ENCODE peak calls at places on chromosome 11, in eight cellular contexts. I is IMR-90, H is A549, J is uterus, C is transverse colon, P is HCT116, V is Peyer's patch, U is stomach. R is an unnamed sample.

GRCh38 chr11:64223001-64223651 is 2.9 kb downstream of the TRPT1 start:
- DNase-seq in J (no peak), I (no peak), C (no peak), P (no peak), U (no peak), V (no peak), H (no peak), R (no peak)

GRCh38 chr11:134412508-134413333 is 679 bp upstream of the B3GAT1 start:
- DNase-seq in P (no peak), H (no peak), V (no peak), I (no peak), U (peak), J (no peak), C (peak), R (peak)

GRCh38 chr11:19374189-19374588 is 133.4 kb upstream of the E2F8 start:
- DNase-seq in P (no peak), J (no peak), V (no peak), U (no peak), I (peak), H (peak), C (no peak), R (peak)

GRCh38 chr11:12017243-12017678 is 8.8 kb upstream of the DKK3 start:
- DNase-seq in H (no peak), C (no peak), U (no peak), P (no peak), J (no peak), I (peak), V (no peak), R (no peak)

GRCh38 chr11:1230121-1230455 is 7.2 kb downstream of the MUC5B start:
- DNase-seq in J (no peak), P (no peak), C (no peak), H (no peak), I (no peak), U (no peak), V (no peak), R (no peak)

GRCh38 chr11:13205446-13205845 is 72.1 kb upstream of the BMAL1 start:
- DNase-seq in P (no peak), C (no peak), H (no peak), U (no peak), I (peak), J (no peak), V (no peak), R (no peak)

GRCh38 chr11:130070829-130071205 is 1.1 kb downstream of the APLP2 start:
- DNase-seq in V (peak), C (peak), P (no peak), U (no peak), I (peak), H (peak), J (no peak), R (no peak)

GRCh38 chr11:10309163-10310093 is 4.6 kb downstream of the ADM start:
- DNase-seq in J (peak), U (peak), I (peak), C (peak), H (peak), V (peak), P (peak), R (no peak)

GRCh38 chr11:26950260-26950719 is 43.6 kb upstream of the FIBIN start:
- DNase-seq in C (peak), P (no peak), J (no peak), U (peak), H (no peak), V (no peak), I (peak), R (no peak)

GRCh38 chr11:108121274-108122155 is at the start of gene ACAT1:
- DNase-seq in I (peak), V (peak), U (peak), H (peak), C (peak), J (peak), P (peak), R (peak)
- TF ChIP-seq POLR2A in I (peak), V (peak), U (peak), H (peak), C (peak), J (peak), P (peak), R (peak)

DNA sequence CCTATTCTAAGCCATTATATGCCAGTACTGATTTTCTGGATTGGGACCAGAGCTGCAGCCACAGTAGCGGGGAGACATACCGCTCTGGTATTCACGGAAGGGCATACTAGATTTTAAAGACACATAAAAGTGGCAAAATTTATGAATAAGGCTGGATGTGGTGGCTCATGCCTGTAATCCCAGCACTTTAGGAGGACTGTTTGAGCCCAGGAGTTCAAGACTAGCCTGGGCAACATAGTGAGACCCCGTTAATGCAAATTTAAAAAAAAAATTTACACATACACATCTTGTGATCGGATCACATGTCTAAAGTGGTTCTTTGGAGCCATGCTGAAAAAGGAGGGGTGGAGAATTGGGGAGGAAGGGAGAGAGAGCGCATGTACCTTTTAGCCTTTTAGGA is 9.0 kb downstream of the RPL27A start:
- DNase-seq in J (no peak), V (no peak), P (no peak), C (no peak), H (no peak), U (no peak), I (no peak), R (no peak)
- TF ChIP-seq POLR2A in J (no peak), V (no peak), P (no peak), C (no peak), H (no peak), U (no peak), I (peak), R (no peak)

DNA sequence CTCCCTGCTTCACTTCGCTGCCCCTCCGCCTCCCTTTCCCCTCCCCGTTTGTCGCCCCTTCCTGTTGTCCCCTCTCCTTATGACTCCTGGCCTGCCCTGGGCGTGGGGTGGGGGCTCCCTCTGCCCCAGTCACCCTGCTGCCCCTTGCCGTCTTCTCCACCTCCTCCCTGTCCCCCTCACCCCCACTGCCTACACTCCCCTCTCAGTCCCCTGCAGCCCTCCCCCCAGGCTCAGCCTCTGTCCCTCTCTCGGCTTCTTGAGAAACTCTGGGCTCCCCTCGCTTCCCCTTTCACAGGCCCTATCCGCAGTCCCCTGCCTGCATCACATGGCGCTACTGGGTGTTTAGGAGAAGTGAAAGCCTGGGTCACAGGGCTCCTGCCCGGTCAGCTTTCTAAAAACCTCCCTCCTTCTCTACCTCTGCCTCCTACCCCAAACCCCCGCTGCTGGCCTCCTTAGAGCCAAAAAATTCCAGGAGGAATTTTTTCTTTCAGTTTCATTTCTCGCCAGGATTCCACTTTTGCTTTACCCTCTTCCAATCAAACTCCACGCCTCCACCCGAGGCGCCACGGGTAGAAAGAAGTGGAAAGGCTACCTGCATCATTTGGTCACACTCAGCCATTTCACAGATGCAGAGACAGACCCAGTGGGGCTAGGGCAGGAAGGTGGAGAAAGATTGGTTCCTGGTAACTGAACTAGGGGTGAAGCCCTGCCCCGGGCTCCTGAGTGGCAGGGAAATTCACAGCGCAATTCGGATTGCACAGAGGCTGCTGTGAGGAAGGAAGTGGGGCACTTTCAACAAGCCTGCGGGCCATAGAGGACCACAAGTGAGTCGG is at the start of gene SLC15A3:
- DNase-seq in P (no peak), C (peak), J (peak), U (peak), V (peak), I (peak), H (no peak), R (peak)
- TF ChIP-seq POLR2A in P (no peak), C (peak), J (no peak), U (no peak), V (no peak), I (no peak), H (no peak), R (peak)

GRCh38 chr11:72039108-72039850 is 40.6 kb downstream of the IL18BP start:
- DNase-seq in V (peak), P (no peak), I (peak), J (peak), U (peak), H (no peak), C (peak), R (no peak)

GRCh38 chr11:72042059-72042425 is 38.3 kb downstream of the NUMA1 start:
- DNase-seq in V (no peak), U (no peak), P (no peak), I (no peak), C (no peak), J (no peak), H (no peak), R (no peak)

GRCh38 chr11:72041364-72042058 is 38.8 kb downstream of the NUMA1 start:
- DNase-seq in C (peak), P (peak), J (peak), I (peak), H (peak), V (peak), U (peak), R (peak)

GRCh38 chr11:72038491-72038890 is 39.8 kb downstream of the IL18BP start:
- DNase-seq in H (no peak), I (peak), C (peak), V (peak), J (peak), U (peak), P (no peak), R (no peak)

GRCh38 chr11:72040497-72041363 is 39.6 kb downstream of the NUMA1 start:
- DNase-seq in I (peak), H (peak), P (peak), V (peak), C (peak), U (peak), J (peak), R (peak)
- TF ChIP-seq POLR2A in I (peak), H (no peak), P (no peak), V (no peak), C (peak), U (no peak), J (peak), R (no peak)

GRCh38 chr11:128857341-128857740 is 9.8 kb downstream of the KCNJ1 start:
- DNase-seq in P (no peak), H (no peak), I (no peak), V (no peak), J (no peak), C (no peak), U (no peak), R (no peak)

GRCh38 chr11:128852327-128853023 is 14.6 kb downstream of the KCNJ1 start:
- DNase-seq in J (no peak), C (no peak), P (no peak), I (no peak), U (no peak), V (no peak), H (no peak), R (no peak)

GRCh38 chr11:128856241-128856640 is 10.9 kb downstream of the KCNJ1 start:
- DNase-seq in P (no peak), C (no peak), I (no peak), J (no peak), H (no peak), U (no peak), V (no peak), R (no peak)

GRCh38 chr11:128854801-128855200 is 12.3 kb downstream of the KCNJ1 start:
- DNase-seq in J (no peak), I (no peak), C (no peak), V (no peak), U (no peak), H (no peak), P (no peak), R (no peak)

GRCh38 chr11:128853556-128853955 is 13.5 kb downstream of the KCNJ1 start:
- DNase-seq in U (no peak), H (no peak), J (no peak), V (no peak), P (no peak), I (no peak), C (no peak), R (no peak)
- TF ChIP-seq POLR2A in U (no peak), H (no peak), J (no peak), V (no peak), P (no peak), I (no peak), C (no peak), R (no peak)